ENCODE peak calls at places on chromosomes 2 and 18, in five cellular contexts. N is neural crest cell; L is CD4-positive, alpha-beta T cell; J is cardiac muscle cell; Z is PC-9. U is an unnamed sample.
A peak's percentile ranks its signal among the peaks of the same experiment; 100 is the strongest.

GRCh38 chr18:70555046-70555445 is 266.2 kb downstream of the SOCS6 start:
- DNase-seq in Z (no peak), L (no peak), J (no peak), N (no peak), U (no peak)

GRCh38 chr2:12685145-12685544 is 31.6 kb upstream of the TRIB2 start:
- DNase-seq in N (no peak), Z (no peak), J (no peak), L (no peak), U (no peak)

GRCh38 chr2:177332992-177333388 is 59.6 kb upstream of the AGPS start:
- DNase-seq in J (no peak), L (no peak), N (no peak), Z (no peak), U (no peak)

GRCh38 chr2:19673213-19673791 is 228.5 kb downstream of the TTC32 start:
- DNase-seq in J (no peak), L (no peak), N (no peak), Z (peak; percentile 10), U (no peak)

GRCh38 chr2:14634885-14635871 is 2.7 kb downstream of the LRATD1 start:
- DNase-seq in J (peak; percentile 75), N (peak; percentile 49), Z (peak; percentile 74), L (no peak), U (peak; percentile 76)

GRCh38 chr2:232389327-232389726 is 10.8 kb downstream of the ALPP start:
- DNase-seq in L (no peak), N (no peak), Z (no peak), J (no peak), U (no peak)

GRCh38 chr2:176555112-176555511 is 285.9 kb downstream of the MTX2 start:
- DNase-seq in N (no peak), J (no peak), L (no peak), Z (no peak), U (no peak)

GRCh38 chr2:200578778-200579177 is 7.0 kb upstream of the AOX1 start:
- DNase-seq in J (no peak), Z (peak; percentile 6), N (no peak), L (no peak), U (no peak)

GRCh38 chr2:128973566-128973965 is 654.9 kb upstream of the HS6ST1 start:
- DNase-seq in Z (no peak), L (no peak), J (no peak), N (no peak), U (no peak)

GRCh38 chr2:18378020-18378653 is 182.3 kb downstream of the RDH14 start:
- DNase-seq in Z (peak; percentile 27), L (no peak), N (peak; percentile 49), J (peak; percentile 79), U (peak; percentile 52)

GRCh38 chr2:79855264-79856006 is 342.6 kb downstream of the CTNNA2 start:
- DNase-seq in J (peak; percentile 49), N (no peak), L (no peak), Z (no peak), U (peak; percentile 44)

GRCh38 chr2:236998250-236998649 is 87.4 kb upstream of the COPS8 start:
- DNase-seq in L (no peak), Z (no peak), N (no peak), J (no peak), U (no peak)

GRCh38 chr18:35467624-35468016 is 30.1 kb downstream of the INO80C start:
- DNase-seq in Z (no peak), N (no peak), L (no peak), J (no peak), U (no peak)

GRCh38 chr18:79917351-79918088 is 33.9 kb downstream of the SLC66A2 start:
- DNase-seq in J (no peak), L (no peak), Z (no peak), N (no peak), U (no peak)

DNA sequence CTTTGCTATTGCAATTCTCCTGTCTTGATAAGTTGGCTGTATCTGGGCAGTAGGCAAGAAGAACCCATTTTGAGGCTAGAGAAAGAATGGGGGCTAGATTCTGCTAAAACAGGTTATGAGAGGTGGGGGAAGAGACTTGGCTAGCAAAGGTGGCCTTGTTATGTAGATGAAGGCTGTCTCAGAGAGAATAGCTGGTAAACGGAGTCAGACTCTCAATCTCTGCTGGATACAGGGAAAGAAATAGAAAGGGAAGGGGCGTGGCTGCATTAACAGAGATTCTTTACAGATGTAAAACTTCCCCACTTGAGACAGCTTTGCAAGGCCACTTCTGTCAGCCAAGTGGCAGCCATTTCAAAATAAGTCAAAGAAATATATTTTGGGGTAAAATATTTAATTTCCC is 38.1 kb upstream of the ARHGAP25 start:
- DNase-seq in L (no peak), J (no peak), N (no peak), Z (no peak), U (no peak)
- TF ChIP-seq CTCF in L (no peak), J (no peak), N (no peak), Z (no peak), U (no peak)

GRCh38 chr18:47263828-47264314 is 12.4 kb upstream of the SKOR2 start:
- DNase-seq in L (no peak), N (no peak), Z (no peak), J (no peak), U (no peak)

GRCh38 chr18:47262397-47263196 is 11.1 kb upstream of the SKOR2 start:
- DNase-seq in L (no peak), N (no peak), J (no peak), Z (no peak), U (no peak)

GRCh38 chr18:47265197-47265596 is 13.7 kb upstream of the SKOR2 start:
- DNase-seq in Z (no peak), N (no peak), J (no peak), L (no peak), U (no peak)

GRCh38 chr18:47261902-47262301 is 10.4 kb upstream of the SKOR2 start:
- DNase-seq in J (no peak), L (no peak), Z (no peak), N (no peak), U (no peak)

DNA sequence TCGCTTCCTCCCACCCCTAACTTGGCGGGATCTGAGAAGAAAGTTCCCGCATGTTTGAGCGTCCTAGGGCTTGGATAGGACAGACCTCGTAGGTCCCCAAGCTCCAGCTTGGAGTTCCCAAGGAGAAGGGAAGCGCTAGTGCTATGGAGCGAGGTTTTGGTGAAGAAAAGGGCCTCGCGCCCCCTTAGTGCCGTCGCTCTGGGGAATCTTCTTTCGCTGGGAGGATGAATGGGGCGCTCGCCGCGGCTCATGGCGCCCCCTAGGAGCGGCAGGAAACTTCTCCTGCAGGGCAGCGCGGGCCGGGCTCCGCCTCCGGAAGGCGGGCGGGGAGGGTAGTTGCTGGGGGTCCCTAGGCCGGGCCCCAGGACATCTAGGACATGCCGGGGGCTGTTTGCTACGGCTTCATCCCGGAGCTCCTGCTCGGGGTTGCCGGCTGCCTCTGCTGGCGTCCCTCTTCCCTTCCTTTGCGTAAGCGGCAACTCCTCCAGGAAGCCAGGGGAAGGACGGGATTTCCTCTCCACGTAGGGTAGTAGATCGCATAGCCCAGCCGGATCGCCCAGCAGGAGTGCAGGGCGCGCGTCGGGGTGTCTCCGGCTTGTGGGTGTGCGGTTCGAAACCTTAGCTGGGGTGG is 11.9 kb upstream of the SKOR2 start:
- DNase-seq in L (no peak), J (no peak), Z (no peak), N (no peak), U (peak; percentile 63)
- TF ChIP-seq CTCF in L (no peak), J (peak; percentile 25), Z (no peak), N (peak; percentile 53), U (peak; percentile 27)

GRCh38 chr2:9423100-9423921 is at the start of the genes CPSF3 and ITGB1BP1:
- DNase-seq in J (peak; percentile 99), Z (peak; percentile 98), N (peak; percentile 99), L (peak; percentile 93), U (peak; percentile 99)
- TF ChIP-seq CTCF in J (no peak), Z (no peak), N (peak; percentile 19), L (no peak), U (no peak)

DNA sequence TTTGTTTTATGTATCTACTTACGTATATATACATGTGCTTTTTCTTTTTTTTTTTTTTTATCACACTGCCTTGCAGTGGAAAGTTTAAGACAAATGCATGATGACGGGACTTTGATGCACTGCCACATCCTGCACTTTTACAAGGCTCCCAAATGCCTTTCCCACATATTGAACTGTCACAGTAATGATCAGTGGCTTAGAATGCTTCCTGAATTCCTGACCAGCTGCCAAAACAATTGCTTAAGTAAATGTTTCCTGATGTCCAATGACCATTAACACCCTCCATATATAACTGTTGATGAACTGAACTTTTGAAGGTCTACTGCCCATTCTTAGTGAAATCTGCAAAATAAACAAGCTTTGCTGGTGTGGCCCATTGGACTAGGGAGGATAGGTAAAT is 60.2 kb downstream of the LYPD6B start:
- DNase-seq in J (no peak), N (no peak), L (no peak), Z (no peak), U (no peak)
- TF ChIP-seq CTCF in J (no peak), N (no peak), L (no peak), Z (no peak), U (no peak)

GRCh38 chr2:241508240-241508509 is 209 bp downstream of the STK25 start:
- DNase-seq in L (peak; percentile 34), N (no peak), Z (no peak), J (no peak), U (no peak)

GRCh38 chr2:241509408-241509784 is 1.0 kb upstream of the STK25 start:
- DNase-seq in N (no peak), Z (no peak), J (no peak), L (no peak), U (no peak)

GRCh38 chr2:241506793-241507429 is 1.5 kb downstream of the STK25 start:
- DNase-seq in Z (no peak), J (no peak), N (no peak), L (no peak), U (peak; percentile 28)

GRCh38 chr2:241508510-241509407 is at the start of gene STK25:
- DNase-seq in J (peak; percentile 99), L (peak; percentile 96), Z (peak; percentile 100), N (peak; percentile 96), U (peak; percentile 97)

GRCh38 chr2:241507430-241508239 is 749 bp downstream of the STK25 start:
- DNase-seq in L (no peak), J (peak; percentile 84), Z (peak; percentile 82), N (peak; percentile 49), U (peak; percentile 67)
- TF ChIP-seq CTCF in L (no peak), J (peak; percentile 24), Z (peak; percentile 52), N (peak; percentile 56), U (peak; percentile 32)

DNA sequence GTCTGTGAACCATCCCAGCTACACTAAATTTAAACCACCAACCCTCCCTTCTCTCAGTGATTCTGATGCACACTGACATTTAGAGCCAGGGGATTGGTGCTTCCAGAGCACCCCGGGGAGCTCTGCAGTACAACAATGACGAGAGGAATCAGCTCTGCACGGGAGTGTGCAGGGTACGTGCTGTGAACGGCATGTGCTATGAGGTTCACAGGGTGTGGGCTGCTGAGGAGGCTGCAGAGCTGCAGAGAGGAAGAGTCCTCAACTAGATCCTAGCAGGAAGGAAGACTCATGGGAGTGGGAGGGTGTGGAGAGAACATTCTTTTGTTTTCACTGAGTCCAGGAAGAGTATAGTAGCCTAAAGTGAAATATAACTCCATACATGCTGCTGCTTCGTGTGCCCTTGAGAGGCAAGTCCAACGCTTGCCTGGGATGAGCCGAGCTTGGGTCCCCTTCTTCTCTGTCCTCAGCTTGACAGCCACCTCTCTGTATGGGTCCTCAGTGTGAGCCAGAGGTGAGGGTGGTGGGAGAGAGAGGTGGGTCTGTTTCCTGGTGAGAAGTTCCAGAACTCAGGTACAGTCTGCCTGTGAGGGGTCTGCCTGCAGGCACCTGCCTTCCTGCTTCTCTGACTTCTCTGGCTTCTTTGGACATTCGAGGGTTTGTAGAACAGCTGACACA is 118.8 kb downstream of the CTIF start:
- DNase-seq in N (no peak), J (no peak), L (no peak), Z (no peak), U (no peak)
- TF ChIP-seq CTCF in N (no peak), J (no peak), L (no peak), Z (no peak), U (no peak)

U was measured in endothelial cell.